ENCODE peak calls at places on chromosomes 11 and 22, in eight cellular contexts. C is ovary, Q is thyroid gland, A is AG09309, O is heart right ventricle, T is cardiac muscle cell, R is mucosa of descending colon, L is adrenal gland. V is an unnamed sample.
A peak's percentile ranks its signal among the peaks of the same experiment; 100 is the strongest.

GRCh38 chr11:88104408-88104807 is 70.8 kb downstream of the RAB38 start:
- DNase-seq in L (no peak), C (no peak), A (no peak), Q (no peak), T (no peak), R (no peak), O (no peak), V (no peak)

GRCh38 chr11:86790073-86790727 is 10.1 kb upstream of the PRSS23 start:
- DNase-seq in T (no peak), A (no peak), O (no peak), L (no peak), Q (no peak), R (no peak), C (no peak), V (no peak)

GRCh38 chr11:64638017-64638664 is 47.1 kb downstream of the SLC22A12 start:
- DNase-seq in A (no peak), C (no peak), O (no peak), Q (peak; percentile 58), R (no peak), T (peak; percentile 26), L (no peak), V (no peak)

GRCh38 chr22:43956805-43957463 is 1.7 kb downstream of the SAMM50 start:
- DNase-seq in A (no peak), L (peak; percentile 12), T (peak; percentile 49), R (no peak), Q (no peak), O (peak; percentile 20), C (no peak), V (no peak)

GRCh38 chr11:11411401-11411985 is 58.4 kb upstream of the CSNK2A3 start:
- DNase-seq in L (no peak), C (no peak), O (no peak), R (no peak), Q (no peak), T (no peak), A (no peak), V (no peak)

GRCh38 chr11:65871811-65872548 is 620 bp downstream of the EFEMP2 start:
- DNase-seq in R (peak; percentile 58), Q (peak; percentile 49), C (no peak), A (no peak), L (no peak), T (peak; percentile 47), O (no peak), V (no peak)

GRCh38 chr22:43862074-43862881 is at the start of gene SULT4A1:
- DNase-seq in T (peak; percentile 63), R (peak; percentile 34), O (no peak), A (no peak), C (no peak), L (no peak), Q (no peak), V (no peak)

GRCh38 chr22:33210129-33210784 is 152.1 kb upstream of the SYN3 start:
- DNase-seq in C (no peak), O (peak; percentile 8), L (peak; percentile 28), A (no peak), T (peak; percentile 48), Q (peak; percentile 6), R (no peak), V (no peak)

GRCh38 chr11:87425391-87425790 is 387.7 kb downstream of the TMEM135 start:
- DNase-seq in L (no peak), Q (no peak), C (no peak), A (no peak), O (no peak), T (no peak), R (no peak), V (no peak)

GRCh38 chr11:19966435-19966834 is 193.8 kb downstream of the DBX1 start:
- DNase-seq in T (no peak), R (no peak), Q (no peak), C (no peak), O (no peak), A (no peak), L (no peak), V (no peak)

GRCh38 chr11:16089481-16089880 is 266.9 kb downstream of the SOX6 start:
- DNase-seq in C (no peak), Q (no peak), A (no peak), L (no peak), O (no peak), R (no peak), T (no peak), V (no peak)

GRCh38 chr22:28883917-28884753 is 763 bp downstream of the ZNRF3 start:
- DNase-seq in O (peak; percentile 13), R (peak; percentile 67), Q (peak; percentile 55), A (no peak), C (peak; percentile 55), L (peak; percentile 49), T (peak; percentile 55), V (no peak)

GRCh38 chr11:33542921-33543320 is 157.7 kb downstream of the C11orf91 start:
- DNase-seq in A (no peak), L (peak; percentile 74), R (no peak), O (peak; percentile 38), C (peak; percentile 31), Q (peak; percentile 79), T (peak; percentile 69), V (no peak)

GRCh38 chr22:44304354-44304753 is 8.4 kb downstream of the SHISAL1 start:
- DNase-seq in R (no peak), A (peak; percentile 18), T (peak; percentile 18), C (no peak), Q (no peak), L (peak; percentile 13), O (no peak), V (no peak)

GRCh38 chr11:36427876-36428275 is 82.2 kb downstream of the TRAF6 start:
- DNase-seq in T (no peak), R (no peak), L (no peak), Q (no peak), C (no peak), A (no peak), O (no peak), V (no peak)

GRCh38 chr22:50030315-50031188 is 18.0 kb upstream of the IL17REL start:
- DNase-seq in C (peak; percentile 72), A (no peak), O (peak; percentile 58), R (peak; percentile 80), L (peak; percentile 78), T (peak; percentile 76), Q (peak; percentile 81), V (peak; percentile 28)
- TF ChIP-seq CTCF in C (peak; percentile 74), A (peak; percentile 89), O (peak; percentile 84), R (peak; percentile 78), L (peak; percentile 93), T (peak; percentile 85), Q (peak; percentile 72), V (peak; percentile 86)

GRCh38 chr22:23764931-23765881 is 2.4 kb downstream of the C22orf15 start:
- DNase-seq in L (peak; percentile 36), Q (no peak), R (no peak), A (no peak), T (no peak), C (no peak), O (no peak), V (no peak)

GRCh38 chr22:23762866-23763578 is at the start of gene C22orf15:
- DNase-seq in C (no peak), O (no peak), T (peak; percentile 66), L (no peak), A (no peak), R (no peak), Q (no peak), V (no peak)

GRCh38 chr22:23760056-23760455 is 2.7 kb upstream of the C22orf15 start:
- DNase-seq in O (no peak), L (no peak), R (no peak), T (no peak), C (no peak), Q (no peak), A (no peak), V (no peak)

GRCh38 chr22:23767303-23767672 is 484 bp downstream of the CHCHD10 start:
- DNase-seq in O (no peak), T (no peak), A (no peak), Q (no peak), C (no peak), R (no peak), L (no peak), V (no peak)

GRCh38 chr22:23763579-23764331 is 965 bp downstream of the C22orf15 start:
- DNase-seq in C (no peak), Q (no peak), A (no peak), L (no peak), R (no peak), O (no peak), T (no peak), V (no peak)
- H3K4me3 ChIP-seq in C (no peak overlapping the region), Q (no peak overlapping the region), A (no peak overlapping the region), L (no peak overlapping the region), R (no peak overlapping the region), O (no peak overlapping the region), T (no peak overlapping the region), V (no peak overlapping the region)

GRCh38 chr22:46687045-46687444 is 51.0 kb downstream of the CERK start:
- DNase-seq in A (no peak), T (no peak), Q (no peak), O (no peak), R (no peak), C (no peak), L (no peak), V (no peak)

GRCh38 chr22:46690146-46690545 is 47.9 kb downstream of the CERK start:
- DNase-seq in T (no peak), L (no peak), R (peak; percentile 36), O (no peak), Q (no peak), C (no peak), A (no peak), V (no peak)

GRCh38 chr22:46686221-46686872 is 51.7 kb downstream of the CERK start:
- DNase-seq in O (peak; percentile 67), L (peak; percentile 87), C (no peak), A (no peak), T (no peak), R (peak; percentile 63), Q (no peak), V (no peak)

GRCh38 chr22:46687460-46687859 is 50.6 kb downstream of the CERK start:
- DNase-seq in O (no peak), T (no peak), A (no peak), L (no peak), C (no peak), R (peak; percentile 58), Q (no peak), V (no peak)

DNA sequence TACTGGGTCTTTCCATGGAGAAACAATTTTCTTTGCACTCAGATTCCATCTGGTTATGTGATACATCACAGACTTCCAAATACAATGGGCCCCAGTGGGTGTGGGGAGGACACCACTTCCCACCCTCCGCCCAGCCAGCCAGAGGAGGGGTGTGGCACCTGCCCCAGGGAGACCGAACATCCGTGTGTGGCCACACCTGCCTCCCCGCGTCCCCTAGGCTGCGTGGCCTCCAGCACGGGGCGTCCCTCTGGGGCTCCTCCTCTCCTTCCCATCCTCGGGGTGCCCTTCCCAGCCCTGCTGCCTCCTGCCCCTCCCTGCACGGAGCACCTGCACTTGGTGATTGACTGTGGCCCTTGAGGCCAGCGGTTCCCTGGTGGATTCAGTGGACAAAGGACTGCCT is 49.1 kb downstream of the CERK start:
- DNase-seq in T (no peak), L (no peak), Q (no peak), A (no peak), C (no peak), R (peak; percentile 84), O (peak; percentile 76), V (no peak)
- TF ChIP-seq CTCF in T (no peak), L (no peak), Q (no peak), A (no peak), C (no peak), R (no peak), O (no peak), V (no peak)

GRCh38 chr11:48101958-48102357 is 114.7 kb upstream of the OR4B1 start:
- DNase-seq in Q (no peak), R (no peak), L (no peak), A (no peak), T (no peak), O (peak; percentile 28), C (no peak), V (no peak)
- H3K4me3 ChIP-seq in Q (no peak overlapping the region), R (no peak overlapping the region), L (no peak overlapping the region), A (no peak overlapping the region), T (no peak overlapping the region), O (no peak overlapping the region), C (no peak overlapping the region), V (no peak overlapping the region)